ENCODE peak calls at places on chromosomes 12 and 14, in five cellular contexts. One of them, this sample, is unnamed.

GRCh38 chr12:68403296-68403695 is 71.1 kb upstream of the MDM1 start:
- DNase-seq in globus pallidus: no peak
- DNase-seq in NCI-H1417: no peak
- DNase-seq in A549: no peak
- DNase-seq in H54: no peak
- DNase-seq in this sample: no peak

GRCh38 chr12:94721173-94721572 is 70.8 kb upstream of the TMCC3 start:
- DNase-seq in NCI-H1417: no peak
- DNase-seq in H54: no peak
- DNase-seq in A549: no peak
- DNase-seq in globus pallidus: no peak
- DNase-seq in this sample: peak

GRCh38 chr14:34064349-34064748 is 113.5 kb upstream of the EGLN3 start:
- DNase-seq in NCI-H1417: no peak
- DNase-seq in H54: no peak
- DNase-seq in A549: no peak
- DNase-seq in globus pallidus: no peak
- DNase-seq in this sample: no peak

GRCh38 chr12:238116-238515 is 24.2 kb upstream of the SLC6A12 start:
- DNase-seq in H54: no peak
- DNase-seq in A549: no peak
- DNase-seq in globus pallidus: no peak
- DNase-seq in NCI-H1417: no peak
- DNase-seq in this sample: no peak

GRCh38 chr12:116210131-116210530 is 67.4 kb downstream of the MED13L start:
- DNase-seq in A549: no peak
- DNase-seq in NCI-H1417: no peak
- DNase-seq in globus pallidus: no peak
- DNase-seq in H54: no peak
- DNase-seq in this sample: no peak

GRCh38 chr12:92987362-92987761 is 58.3 kb upstream of the EEA1 start:
- DNase-seq in NCI-H1417: peak
- DNase-seq in H54: no peak
- DNase-seq in A549: peak
- DNase-seq in globus pallidus: peak
- DNase-seq in this sample: no peak

GRCh38 chr14:51342226-51342625 is 102.2 kb downstream of the TMX1 start:
- DNase-seq in A549: peak
- DNase-seq in NCI-H1417: no peak
- DNase-seq in H54: peak
- DNase-seq in globus pallidus: no peak
- DNase-seq in this sample: no peak

GRCh38 chr14:89681086-89682018 is 264.3 kb upstream of the FOXN3 start:
- DNase-seq in H54: no peak
- DNase-seq in A549: no peak
- DNase-seq in globus pallidus: peak
- DNase-seq in NCI-H1417: no peak
- DNase-seq in this sample: no peak

GRCh38 chr14:60753264-60754126 is 18.9 kb downstream of the MNAT1 start:
- DNase-seq in NCI-H1417: no peak
- DNase-seq in A549: no peak
- DNase-seq in H54: no peak
- DNase-seq in globus pallidus: no peak
- DNase-seq in this sample: no peak

GRCh38 chr12:6029401-6029800 is 84.3 kb upstream of the ANO2 start:
- DNase-seq in A549: no peak
- DNase-seq in globus pallidus: no peak
- DNase-seq in H54: no peak
- DNase-seq in NCI-H1417: no peak
- DNase-seq in this sample: no peak

GRCh38 chr12:60977966-60978365 is 1282.2 kb upstream of the USP15 start:
- DNase-seq in globus pallidus: peak
- DNase-seq in A549: no peak
- DNase-seq in NCI-H1417: no peak
- DNase-seq in H54: no peak
- DNase-seq in this sample: no peak

GRCh38 chr14:90382491-90383125 is 14.2 kb upstream of the CALM1 start:
- DNase-seq in H54: peak
- DNase-seq in globus pallidus: peak
- DNase-seq in NCI-H1417: peak
- DNase-seq in A549: peak
- DNase-seq in this sample: peak

GRCh38 chr14:79544671-79545070 is 666.6 kb downstream of the DIO2 start:
- DNase-seq in H54: no peak
- DNase-seq in NCI-H1417: no peak
- DNase-seq in globus pallidus: no peak
- DNase-seq in A549: no peak
- DNase-seq in this sample: no peak

GRCh38 chr14:33951183-33951840 is 438 bp upstream of the EGLN3 start:
- DNase-seq in H54: no peak
- DNase-seq in A549: no peak
- DNase-seq in NCI-H1417: no peak
- DNase-seq in globus pallidus: no peak
- DNase-seq in this sample: no peak

GRCh38 chr14:69711065-69711464 is 55.9 kb upstream of the SRSF5 start:
- DNase-seq in A549: no peak
- DNase-seq in H54: no peak
- DNase-seq in NCI-H1417: peak
- DNase-seq in globus pallidus: no peak
- DNase-seq in this sample: no peak

GRCh38 chr12:51270067-51270846 is at the start of gene SMAGP:
- DNase-seq in H54: peak
- DNase-seq in NCI-H1417: peak
- DNase-seq in globus pallidus: no peak
- DNase-seq in A549: peak
- DNase-seq in this sample: peak

GRCh38 chr12:6463211-6463610 is 7.3 kb downstream of the VAMP1 start:
- DNase-seq in globus pallidus: no peak
- DNase-seq in H54: no peak
- DNase-seq in NCI-H1417: no peak
- DNase-seq in A549: no peak
- DNase-seq in this sample: no peak

GRCh38 chr12:24997970-24998582 is 49.2 kb upstream of the BCAT1 start:
- DNase-seq in globus pallidus: peak
- DNase-seq in NCI-H1417: no peak
- DNase-seq in A549: no peak
- DNase-seq in H54: no peak
- DNase-seq in this sample: peak

GRCh38 chr14:66099931-66100330 is 386.2 kb upstream of the CCDC196 start:
- DNase-seq in A549: no peak
- DNase-seq in globus pallidus: no peak
- DNase-seq in NCI-H1417: no peak
- DNase-seq in H54: no peak
- DNase-seq in this sample: no peak

GRCh38 chr12:131092911-131093901 is 139.5 kb downstream of the ADGRD1 start:
- DNase-seq in A549: no peak
- DNase-seq in NCI-H1417: no peak
- DNase-seq in globus pallidus: no peak
- DNase-seq in H54: no peak
- DNase-seq in this sample: peak

GRCh38 chr12:62915130-62915529 is 19.8 kb downstream of the PPM1H start:
- DNase-seq in globus pallidus: no peak
- DNase-seq in H54: no peak
- DNase-seq in A549: no peak
- DNase-seq in NCI-H1417: no peak
- DNase-seq in this sample: no peak

GRCh38 chr14:84399296-84399910 is 1130.5 kb upstream of the FLRT2 start:
- DNase-seq in H54: no peak
- DNase-seq in A549: no peak
- DNase-seq in globus pallidus: no peak
- DNase-seq in NCI-H1417: no peak
- DNase-seq in this sample: no peak

GRCh38 chr14:63277784-63278183 is 41.0 kb downstream of the GPHB5 start:
- DNase-seq in globus pallidus: no peak
- DNase-seq in A549: no peak
- DNase-seq in NCI-H1417: no peak
- DNase-seq in H54: no peak
- DNase-seq in this sample: no peak

GRCh38 chr12:44223736-44224135 is 387.9 kb downstream of the TMEM117 start:
- DNase-seq in globus pallidus: no peak
- DNase-seq in A549: no peak
- DNase-seq in NCI-H1417: no peak
- DNase-seq in H54: no peak
- DNase-seq in this sample: no peak

GRCh38 chr12:91774471-91774921 is 371.1 kb downstream of the BTG1 start:
- DNase-seq in globus pallidus: no peak
- DNase-seq in A549: no peak
- DNase-seq in NCI-H1417: no peak
- DNase-seq in H54: no peak
- DNase-seq in this sample: peak

GRCh38 chr14:99145307-99145706 is 126.7 kb downstream of the BCL11B start:
- DNase-seq in globus pallidus: no peak
- DNase-seq in NCI-H1417: no peak
- DNase-seq in A549: no peak
- DNase-seq in H54: no peak
- DNase-seq in this sample: no peak

GRCh38 chr14:92460916-92461579 is 52.5 kb upstream of the RIN3 start:
- DNase-seq in NCI-H1417: no peak
- DNase-seq in globus pallidus: no peak
- DNase-seq in A549: no peak
- DNase-seq in H54: no peak
- DNase-seq in this sample: peak

GRCh38 chr14:65403231-65403630 is 9.3 kb upstream of the FUT8 start:
- DNase-seq in A549: no peak
- DNase-seq in globus pallidus: no peak
- DNase-seq in H54: no peak
- DNase-seq in NCI-H1417: no peak
- DNase-seq in this sample: peak

GRCh38 chr14:89185919-89186849 is 230.8 kb downstream of the FOXN3 start:
- DNase-seq in A549: no peak
- DNase-seq in globus pallidus: no peak
- DNase-seq in NCI-H1417: no peak
- DNase-seq in H54: peak
- DNase-seq in this sample: no peak

This sample was measured in osteoblast.